ENCODE peak calls at places on chromosomes 4 and X, in seven cellular contexts. One of them, this sample, is unnamed.

GRCh38 chr4:184472540-184473264 is 1.6 kb downstream of the IRF2 start:
- DNase-seq in activated CD4-positive, alpha-beta memory T cell treated with anti-CD3 and anti-CD28 coated beads, Interleukin-2, amount 10 ng/mL, durations not matched to agents 7 days and 5 days: peak
- DNase-seq in cardiac fibroblast: peak
- DNase-seq in memory B cell: peak
- DNase-seq in EL: peak
- DNase-seq in HCT116: no peak
- DNase-seq in prostate gland: peak
- DNase-seq in this sample: peak

GRCh38 chr4:186104895-186105720 is 604 bp downstream of the FAM149A start:
- DNase-seq in EL: peak
- DNase-seq in HCT116: no peak
- DNase-seq in prostate gland: peak
- DNase-seq in cardiac fibroblast: no peak
- DNase-seq in memory B cell: no peak
- DNase-seq in activated CD4-positive, alpha-beta memory T cell treated with anti-CD3 and anti-CD28 coated beads, Interleukin-2, amount 10 ng/mL, durations not matched to agents 7 days and 5 days: no peak
- DNase-seq in this sample: peak

GRCh38 chr4:108141213-108142045 is 27.3 kb downstream of the LEF1 start:
- DNase-seq in prostate gland: no peak
- DNase-seq in memory B cell: no peak
- DNase-seq in HCT116: no peak
- DNase-seq in EL: no peak
- DNase-seq in cardiac fibroblast: no peak
- DNase-seq in activated CD4-positive, alpha-beta memory T cell treated with anti-CD3 and anti-CD28 coated beads, Interleukin-2, amount 10 ng/mL, durations not matched to agents 7 days and 5 days: no peak
- DNase-seq in this sample: no peak

GRCh38 chrX:119669424-119670037 is 23.4 kb downstream of the SEPTIN6 start:
- DNase-seq in activated CD4-positive, alpha-beta memory T cell treated with anti-CD3 and anti-CD28 coated beads, Interleukin-2, amount 10 ng/mL, durations not matched to agents 7 days and 5 days: no peak
- DNase-seq in prostate gland: no peak
- DNase-seq in HCT116: no peak
- DNase-seq in EL: no peak
- DNase-seq in memory B cell: no peak
- DNase-seq in cardiac fibroblast: peak
- DNase-seq in this sample: no peak

GRCh38 chrX:104419211-104419610 is 146.8 kb upstream of the IL1RAPL2 start:
- DNase-seq in memory B cell: no peak
- DNase-seq in prostate gland: no peak
- DNase-seq in activated CD4-positive, alpha-beta memory T cell treated with anti-CD3 and anti-CD28 coated beads, Interleukin-2, amount 10 ng/mL, durations not matched to agents 7 days and 5 days: no peak
- DNase-seq in EL: peak
- DNase-seq in HCT116: no peak
- DNase-seq in cardiac fibroblast: no peak
- DNase-seq in this sample: no peak

GRCh38 chr4:30839583-30840520 is 119.7 kb downstream of the PCDH7 start:
- DNase-seq in memory B cell: no peak
- DNase-seq in activated CD4-positive, alpha-beta memory T cell treated with anti-CD3 and anti-CD28 coated beads, Interleukin-2, amount 10 ng/mL, durations not matched to agents 7 days and 5 days: no peak
- DNase-seq in EL: no peak
- DNase-seq in HCT116: peak
- DNase-seq in prostate gland: no peak
- DNase-seq in cardiac fibroblast: peak
- DNase-seq in this sample: no peak

GRCh38 chrX:103954259-103954658 is 8.2 kb upstream of the TMSB15B start:
- DNase-seq in cardiac fibroblast: no peak
- DNase-seq in HCT116: no peak
- DNase-seq in memory B cell: no peak
- DNase-seq in EL: no peak
- DNase-seq in activated CD4-positive, alpha-beta memory T cell treated with anti-CD3 and anti-CD28 coated beads, Interleukin-2, amount 10 ng/mL, durations not matched to agents 7 days and 5 days: no peak
- DNase-seq in prostate gland: no peak
- DNase-seq in this sample: no peak

GRCh38 chrX:56057325-56057724 is 174.8 kb upstream of the KLF8 start:
- DNase-seq in prostate gland: no peak
- DNase-seq in memory B cell: no peak
- DNase-seq in cardiac fibroblast: no peak
- DNase-seq in HCT116: no peak
- DNase-seq in EL: no peak
- DNase-seq in activated CD4-positive, alpha-beta memory T cell treated with anti-CD3 and anti-CD28 coated beads, Interleukin-2, amount 10 ng/mL, durations not matched to agents 7 days and 5 days: no peak
- DNase-seq in this sample: no peak

GRCh38 chr4:110020139-110020538 is 107.5 kb downstream of the EGF start:
- DNase-seq in memory B cell: no peak
- DNase-seq in cardiac fibroblast: peak
- DNase-seq in HCT116: no peak
- DNase-seq in EL: peak
- DNase-seq in activated CD4-positive, alpha-beta memory T cell treated with anti-CD3 and anti-CD28 coated beads, Interleukin-2, amount 10 ng/mL, durations not matched to agents 7 days and 5 days: no peak
- DNase-seq in prostate gland: no peak
- DNase-seq in this sample: peak

GRCh38 chrX:31545726-31546125 is 473.9 kb upstream of the FTHL17 start:
- DNase-seq in memory B cell: no peak
- DNase-seq in cardiac fibroblast: no peak
- DNase-seq in EL: peak
- DNase-seq in activated CD4-positive, alpha-beta memory T cell treated with anti-CD3 and anti-CD28 coated beads, Interleukin-2, amount 10 ng/mL, durations not matched to agents 7 days and 5 days: no peak
- DNase-seq in HCT116: no peak
- DNase-seq in prostate gland: no peak
- DNase-seq in this sample: no peak

GRCh38 chr4:1593881-1594345 is 90.2 kb downstream of the FAM53A start:
- DNase-seq in EL: no peak
- DNase-seq in HCT116: no peak
- DNase-seq in cardiac fibroblast: no peak
- DNase-seq in memory B cell: no peak
- DNase-seq in activated CD4-positive, alpha-beta memory T cell treated with anti-CD3 and anti-CD28 coated beads, Interleukin-2, amount 10 ng/mL, durations not matched to agents 7 days and 5 days: no peak
- DNase-seq in prostate gland: no peak
- DNase-seq in this sample: no peak